ENCODE peak calls at places on chromosome 1, in nine cellular contexts. A is neural progenitor cell; Q is CD4-positive, CD25-positive, alpha-beta regulatory T cell; H is breast epithelium; J is upper lobe of right lung; P is HCT116; F is GM23248; C is substantia nigra; Z is epithelial cell of prostate. U is an unnamed sample.

GRCh38 chr1:155513300-155513926 is 49.2 kb downstream of the ASH1L start:
- DNase-seq in A (no peak), Q (no peak), H (no peak), J (no peak), P (no peak), F (peak; percentile 85), C (no peak), Z (no peak), U (no peak)

GRCh38 chr1:226362891-226363447 is 44.9 kb downstream of the PARP1 start:
- DNase-seq in A (no peak), Q (no peak), H (no peak), J (no peak), P (no peak), F (no peak), C (no peak), Z (no peak), U (no peak)

GRCh38 chr1:94924967-94925366 is 1.9 kb downstream of the CNN3 start:
- DNase-seq in A (peak; percentile 22), Q (no peak), H (no peak), J (no peak), P (no peak), F (peak; percentile 62), C (no peak), Z (no peak), U (no peak)

GRCh38 chr1:5947978-5948680 is 44.1 kb downstream of the NPHP4 start:
- DNase-seq in A (no peak), Q (no peak), H (no peak), J (peak; percentile 42), P (no peak), F (peak; percentile 32), C (no peak), Z (no peak), U (no peak)

GRCh38 chr1:67832737-67833594 is at the start of gene GNG12:
- DNase-seq in A (peak; percentile 87), Q (no peak), H (peak; percentile 57), J (peak; percentile 86), P (peak; percentile 51), F (peak; percentile 90), C (peak; percentile 56), Z (no peak), U (no peak)

GRCh38 chr1:41887365-41887764 is 31.4 kb downstream of the HIVEP3 start:
- DNase-seq in A (no peak), Q (no peak), H (no peak), J (no peak), P (no peak), F (no peak), C (no peak), Z (no peak), U (no peak)

GRCh38 chr1:149887456-149888159 is 11.8 kb upstream of the BOLA1 start:
- DNase-seq in A (peak; percentile 93), Q (peak; percentile 79), H (peak; percentile 94), J (peak; percentile 87), P (peak; percentile 98), F (peak; percentile 98), C (peak; percentile 95), Z (peak; percentile 91), U (peak; percentile 68)

GRCh38 chr1:13749543-13750307 is 49.7 kb downstream of the PRDM2 start:
- DNase-seq in A (peak; percentile 82), Q (no peak), H (no peak), J (peak; percentile 89), P (no peak), F (peak; percentile 82), C (peak; percentile 58), Z (no peak), U (no peak)

GRCh38 chr1:228464487-228464983 is 22.6 kb upstream of the RNF187 start:
- DNase-seq in A (peak; percentile 96), Q (peak; percentile 85), H (peak; percentile 63), J (no peak), P (no peak), F (peak; percentile 84), C (peak; percentile 82), Z (no peak), U (peak; percentile 79)

GRCh38 chr1:235468009-235468408 is 36.2 kb downstream of the B3GALNT2 start:
- DNase-seq in A (no peak), Q (no peak), H (no peak), J (no peak), P (no peak), F (no peak), C (no peak), Z (no peak), U (no peak)

DNA sequence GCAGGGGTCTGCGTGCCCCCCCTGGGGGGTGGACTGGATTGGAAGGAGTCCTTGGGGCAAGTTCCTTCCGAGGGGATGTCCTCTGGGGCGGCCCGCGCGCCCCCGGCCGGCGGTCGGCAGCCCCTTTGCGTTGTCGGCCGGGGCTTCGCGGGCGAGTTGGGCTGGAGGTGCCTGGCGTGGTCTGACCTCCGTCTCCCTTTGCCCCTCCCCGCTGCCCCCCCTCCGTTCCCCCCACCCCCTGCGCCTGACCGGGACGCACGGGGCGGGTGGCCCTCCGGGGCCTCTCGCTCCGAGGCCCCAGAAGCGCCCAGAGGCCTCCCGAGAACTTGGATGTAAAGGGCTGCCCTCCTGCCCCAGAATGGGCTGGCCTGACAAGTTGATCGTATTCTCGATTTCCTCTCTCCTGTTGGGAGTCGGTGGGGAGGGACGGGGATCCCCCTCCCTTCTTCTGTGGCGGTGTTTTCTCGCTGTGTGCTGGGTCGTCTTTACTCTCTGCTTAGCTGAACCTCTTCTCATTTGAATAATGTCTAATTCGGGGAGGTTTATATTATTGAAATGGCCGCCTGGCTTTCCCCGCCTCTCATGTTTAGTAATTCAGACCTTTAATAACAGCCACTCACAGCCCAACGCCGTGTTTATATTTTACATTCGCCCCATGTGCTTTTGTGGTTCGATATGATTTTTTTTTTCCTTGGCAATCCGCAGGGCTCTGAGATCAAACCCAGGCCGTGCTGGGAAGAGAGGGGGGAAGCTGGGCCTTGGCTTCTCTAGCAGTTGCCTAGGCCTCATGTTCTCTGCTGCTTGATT is 1.3 kb downstream of the POU2F1 start:
- DNase-seq in A (peak; percentile 81), Q (peak; percentile 64), H (peak; percentile 67), J (peak; percentile 88), P (peak; percentile 54), F (peak; percentile 80), C (peak; percentile 55), Z (no peak), U (peak; percentile 63)
- H3K27ac ChIP-seq in A (peak overlapping the region; percentile 93), Q (peak overlapping the region; percentile 97), H (peak overlapping the region; percentile 99), J (peak overlapping the region; percentile 95), P (peak overlapping the region; percentile 51), F (peak overlapping the region; percentile 82), C (peak overlapping the region; percentile 92), Z (peak overlapping the region; percentile 92), U (peak overlapping the region; percentile 88)

DNA sequence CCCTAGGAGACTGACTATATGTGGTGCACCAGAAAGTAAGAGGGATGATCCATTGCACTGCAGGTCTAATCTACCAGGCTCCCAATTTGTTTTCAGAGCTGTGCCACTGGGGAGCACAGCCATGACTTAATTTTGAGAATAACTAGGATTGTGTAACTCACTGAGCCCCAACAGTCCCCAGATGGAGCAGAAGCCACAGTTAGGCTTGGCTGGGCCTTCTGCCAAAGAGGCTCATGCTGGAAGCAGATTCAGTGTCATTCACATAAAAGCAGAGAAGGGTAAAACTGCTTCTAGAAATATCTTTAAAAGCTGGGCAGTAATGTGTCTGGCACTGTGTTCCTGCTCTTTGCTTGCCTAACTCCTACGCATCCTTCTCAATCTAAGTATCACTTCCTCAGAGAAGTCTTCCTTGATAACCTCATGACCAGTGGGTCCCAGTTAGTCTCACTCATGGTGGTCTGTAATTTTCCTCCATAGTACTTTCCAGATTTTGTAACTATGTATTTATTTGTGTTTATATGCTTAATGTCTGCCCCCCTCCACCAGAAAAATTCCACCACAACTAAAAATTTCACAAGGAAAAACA is 20.3 kb downstream of the STK40 start:
- DNase-seq in A (no peak), Q (no peak), H (no peak), J (no peak), P (no peak), F (peak; percentile 81), C (peak; percentile 72), Z (no peak), U (no peak)
- H3K27ac ChIP-seq in A (no peak overlapping the region), Q (peak overlapping the region; percentile 85), H (peak overlapping the region; percentile 36), J (peak overlapping the region; percentile 76), P (no peak overlapping the region), F (peak overlapping the region; percentile 48), C (peak overlapping the region; percentile 84), Z (no peak overlapping the region), U (peak overlapping the region; percentile 50)

GRCh38 chr1:200907611-200908097 is 13.0 kb downstream of the INAVA start:
- DNase-seq in A (no peak), Q (no peak), H (no peak), J (no peak), P (no peak), F (peak; percentile 9), C (no peak), Z (no peak), U (no peak)
- H3K27ac ChIP-seq in A (no peak overlapping the region), Q (no peak overlapping the region), H (no peak overlapping the region), J (no peak overlapping the region), P (no peak overlapping the region), F (no peak overlapping the region), C (no peak overlapping the region), Z (peak overlapping the region; percentile 48), U (no peak overlapping the region)

GRCh38 chr1:211577277-211577825 is 1.6 kb downstream of the SLC30A1 start:
- DNase-seq in A (no peak), Q (no peak), H (no peak), J (no peak), P (no peak), F (no peak), C (no peak), Z (no peak), U (no peak)

GRCh38 chr1:211576717-211577116 is 2.2 kb downstream of the SLC30A1 start:
- DNase-seq in A (no peak), Q (no peak), H (no peak), J (no peak), P (no peak), F (no peak), C (no peak), Z (no peak), U (no peak)

GRCh38 chr1:211579434-211580302 is 707 bp upstream of the SLC30A1 start:
- DNase-seq in A (peak; percentile 91), Q (no peak), H (no peak), J (peak; percentile 92), P (no peak), F (peak; percentile 70), C (peak; percentile 86), Z (no peak), U (no peak)

GRCh38 chr1:211578640-211579433 is at the start of gene SLC30A1:
- DNase-seq in A (peak; percentile 99), Q (peak; percentile 99), H (peak; percentile 99), J (peak; percentile 100), P (peak; percentile 94), F (peak; percentile 100), C (peak; percentile 99), Z (peak; percentile 88), U (peak; percentile 99)

DNA sequence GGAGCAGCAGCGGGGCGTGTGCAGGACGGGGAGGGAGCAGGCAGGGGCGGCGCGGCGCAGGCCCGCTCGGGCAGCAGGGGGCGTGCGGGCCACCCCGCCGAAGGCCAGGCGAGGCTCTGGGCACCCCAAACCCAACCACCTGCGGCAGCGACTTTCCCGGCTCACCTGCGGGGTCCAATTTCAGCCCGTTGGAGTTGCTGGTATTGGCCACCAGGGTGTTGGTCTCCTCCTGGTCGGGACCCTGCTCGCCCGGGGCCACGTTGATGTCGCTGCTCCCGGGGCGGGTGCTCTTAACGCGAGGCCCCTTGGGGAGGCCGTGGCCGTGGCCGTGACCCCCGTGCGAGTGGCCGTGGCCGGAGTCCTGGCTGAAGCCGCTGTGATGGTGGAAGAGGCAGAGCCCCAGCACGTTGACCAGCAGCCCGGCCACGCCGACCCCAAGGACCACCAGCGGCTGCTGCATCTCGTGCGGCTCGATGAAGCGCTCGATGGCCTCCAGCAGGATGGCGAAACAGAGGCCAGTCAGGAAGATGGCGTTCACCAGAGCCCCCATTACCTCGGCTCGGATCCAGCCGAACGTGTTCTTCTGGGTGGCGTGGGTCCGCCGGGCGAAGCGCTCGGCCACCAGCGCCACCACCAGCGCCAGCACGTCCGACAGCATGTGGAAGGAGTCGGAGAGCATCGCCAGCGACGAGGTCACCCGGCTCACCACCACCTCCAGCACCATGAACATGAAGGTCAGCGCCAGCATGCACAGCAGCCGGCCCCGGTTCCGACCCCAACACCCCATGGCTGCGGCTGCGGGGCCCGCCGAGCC is 928 bp downstream of the SLC30A1 start:
- DNase-seq in A (peak; percentile 80), Q (peak; percentile 71), H (peak; percentile 46), J (peak; percentile 91), P (no peak), F (peak; percentile 86), C (peak; percentile 50), Z (peak; percentile 12), U (peak; percentile 56)
- H3K27ac ChIP-seq in A (no peak overlapping the region), Q (peak overlapping the region; percentile 89), H (peak overlapping the region; percentile 87), J (peak overlapping the region; percentile 89), P (peak overlapping the region; percentile 84), F (peak overlapping the region; percentile 81), C (peak overlapping the region; percentile 79), Z (peak overlapping the region; percentile 85), U (peak overlapping the region; percentile 79)